ENCODE peak calls at places on chromosomes 2 and 18, in five cellular contexts. I is HCT116, N is fibroblast of lung, W is H1, S is neuronal stem cell. E is an unnamed sample.

GRCh38 chr18:69400976-69401474 is 337 bp downstream of the DOK6 start:
- DNase-seq in I (no peak), N (peak; percentile 51), W (no peak), S (peak; percentile 27), E (no peak)

GRCh38 chr18:6891788-6892187 is 162.3 kb downstream of the ARHGAP28 start:
- DNase-seq in I (no peak), N (no peak), W (no peak), S (no peak), E (no peak)

GRCh38 chr2:12284487-12284886 is 432.2 kb upstream of the TRIB2 start:
- DNase-seq in I (no peak), N (peak; percentile 71), W (no peak), S (no peak), E (no peak)

GRCh38 chr18:59024829-59025228 is 114.9 kb upstream of the SEC11C start:
- DNase-seq in I (no peak), N (peak; percentile 78), W (no peak), S (no peak), E (no peak)

GRCh38 chr2:196249171-196249570 is 77.8 kb upstream of the STK17B start:
- DNase-seq in I (no peak), N (peak; percentile 70), W (no peak), S (no peak), E (no peak)

GRCh38 chr2:54176577-54176976 is 61.2 kb downstream of the ACYP2 start:
- DNase-seq in I (peak; percentile 13), N (peak; percentile 65), W (peak; percentile 10), S (no peak), E (peak; percentile 40)

GRCh38 chr2:196205891-196206408 is 34.6 kb upstream of the STK17B start:
- DNase-seq in I (no peak), N (peak; percentile 44), W (no peak), S (no peak), E (no peak)

GRCh38 chr2:47174731-47175361 is 19.7 kb upstream of the STPG4 start:
- DNase-seq in I (peak; percentile 52), N (peak; percentile 46), W (no peak), S (no peak), E (peak; percentile 74)

GRCh38 chr18:75207298-75208054 is 1.5 kb downstream of the PTGR3 start:
- DNase-seq in I (no peak), N (peak; percentile 72), W (no peak), S (peak; percentile 18), E (no peak)

GRCh38 chr2:198597648-198598047 is 793.3 kb downstream of the PLCL1 start:
- DNase-seq in I (no peak), N (no peak), W (no peak), S (no peak), E (no peak)

DNA sequence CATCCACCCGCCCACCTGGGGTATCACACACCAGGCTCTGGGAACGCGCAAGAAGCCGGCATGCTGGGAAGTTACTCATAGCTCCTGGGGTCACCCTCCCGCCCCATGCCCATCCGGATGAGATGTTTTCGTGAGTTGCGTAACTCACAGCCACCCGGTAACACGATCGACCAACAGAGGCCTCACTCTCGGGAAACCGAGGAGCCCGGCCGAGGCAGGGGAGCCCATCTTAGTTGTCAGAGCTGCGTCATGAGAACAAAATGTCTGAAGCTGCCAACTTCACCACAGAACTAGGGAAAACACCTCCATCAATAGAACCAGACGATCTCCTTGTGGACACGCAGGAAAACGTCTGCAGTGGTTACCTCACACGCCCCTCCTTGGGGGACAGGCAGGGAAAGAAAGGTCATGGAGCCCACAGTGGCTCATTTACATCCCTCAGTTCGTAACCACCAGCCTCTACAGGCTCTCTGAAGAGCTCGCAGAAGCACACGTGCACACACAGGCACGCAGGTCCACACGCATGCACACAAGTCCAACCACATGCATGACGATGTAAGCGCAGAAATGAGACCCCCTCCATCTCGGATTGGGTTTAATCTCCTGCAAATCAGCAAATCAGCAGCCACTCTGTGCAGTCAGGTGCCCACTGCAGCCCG is 26.3 kb downstream of the ADI1 start:
- DNase-seq in I (no peak), N (peak; percentile 98), W (no peak), S (no peak), E (no peak)
- H3K27ac ChIP-seq in I (no peak overlapping the region), N (no peak overlapping the region), W (no peak overlapping the region), S (no peak overlapping the region), E (no peak overlapping the region)

GRCh38 chr2:137316075-137316474 is 550.7 kb downstream of the THSD7B start:
- DNase-seq in I (no peak), N (no peak), W (no peak), S (no peak), E (no peak)
- H2AFZ ChIP-seq in I (no peak overlapping the region), N (no peak overlapping the region), W (no peak overlapping the region), S (no peak overlapping the region), E (no peak overlapping the region)

GRCh38 chr2:28610583-28611201 is 114.8 kb downstream of the PLB1 start:
- DNase-seq in I (peak; percentile 86), N (peak; percentile 86), W (no peak), S (no peak), E (peak; percentile 99)
- H3K27ac ChIP-seq in I (peak overlapping the region; percentile 21), N (no peak overlapping the region), W (no peak overlapping the region), S (no peak overlapping the region), E (peak overlapping the region; percentile 83)

DNA sequence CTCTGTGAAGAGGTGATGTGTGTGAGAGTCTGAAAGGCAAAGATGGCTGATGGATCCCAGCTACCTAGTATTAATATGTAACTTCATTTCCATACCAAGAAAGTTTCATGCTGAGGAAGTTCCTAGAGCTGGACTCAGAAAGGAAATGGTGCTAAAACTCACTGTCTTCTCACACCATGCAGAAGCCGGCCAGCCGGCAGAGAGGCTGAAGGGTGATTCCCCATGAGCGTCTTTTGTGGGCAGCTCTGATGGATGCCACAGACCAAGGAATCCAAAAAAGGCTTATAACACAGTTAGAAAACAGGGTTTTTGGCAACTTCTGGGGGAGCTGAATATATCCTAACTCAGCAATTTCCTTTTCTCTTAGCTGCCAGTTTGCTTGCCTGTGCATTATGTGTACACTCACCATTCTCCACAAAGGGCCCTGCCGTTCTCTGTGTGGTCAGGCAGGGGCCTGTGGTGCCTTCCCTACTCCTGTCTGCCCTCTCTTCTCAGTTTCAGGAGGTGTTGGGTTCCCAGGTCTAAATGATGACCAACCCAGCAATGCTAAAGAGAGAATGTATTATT is 289.4 kb downstream of the MTX2 start:
- DNase-seq in I (no peak), N (no peak), W (no peak), S (no peak), E (no peak)
- H2AFZ ChIP-seq in I (no peak overlapping the region), N (no peak overlapping the region), W (no peak overlapping the region), S (peak overlapping the region; percentile 6), E (no peak overlapping the region)